ENCODE peak calls at places on chromosomes 1 and 21, in eight cellular contexts. N, V, J, X, T, R, I and P are unnamed samples.

GRCh38 chr21:38780879-38781278 is 24.9 kb upstream of the ETS2 start:
- DNase-seq in X (no peak), I (no peak), V (no peak), R (no peak), T (no peak), N (no peak), J (no peak), P (no peak)

GRCh38 chr1:179550753-179551682 is 24.7 kb downstream of the NPHS2 start:
- DNase-seq in V (no peak), N (no peak), R (peak; percentile 17), X (peak; percentile 83), I (no peak), T (no peak), J (no peak), P (no peak)

GRCh38 chr1:159889202-159889601 is 10.8 kb downstream of the CFAP45 start:
- DNase-seq in I (no peak), T (no peak), V (no peak), N (no peak), R (no peak), X (no peak), J (no peak), P (no peak)

GRCh38 chr1:39337067-39337466 is 132.6 kb downstream of the MACF1 start:
- DNase-seq in N (no peak), R (no peak), T (no peak), V (no peak), I (no peak), X (no peak), J (no peak), P (no peak)

GRCh38 chr21:42346441-42346840 is 4.4 kb downstream of the TFF2 start:
- DNase-seq in N (no peak), V (no peak), I (no peak), X (no peak), R (no peak), T (no peak), J (no peak), P (no peak)

GRCh38 chr1:117128323-117129079 is 7.0 kb upstream of the TRIM45 start:
- DNase-seq in R (no peak), V (peak; percentile 53), N (no peak), T (no peak), J (no peak), I (no peak), X (peak; percentile 71), P (peak; percentile 6)

GRCh38 chr1:211715976-211716375 is 40.6 kb upstream of the NEK2 start:
- DNase-seq in N (no peak), R (no peak), T (peak; percentile 65), J (no peak), I (no peak), V (no peak), X (no peak), P (no peak)

GRCh38 chr1:163170975-163171676 is 31.6 kb downstream of the RGS5 start:
- DNase-seq in T (no peak), R (peak; percentile 49), X (peak; percentile 80), N (no peak), V (peak; percentile 43), J (no peak), I (no peak), P (no peak)

GRCh38 chr1:157646144-157646543 is 48.3 kb upstream of the FCRL4 start:
- DNase-seq in T (no peak), J (no peak), I (no peak), N (no peak), X (no peak), V (no peak), R (no peak), P (no peak)

GRCh38 chr1:185474440-185475149 is 157.6 kb upstream of the IVNS1ABP start:
- DNase-seq in R (no peak), V (no peak), T (no peak), X (no peak), J (no peak), I (no peak), N (no peak), P (no peak)

GRCh38 chr1:184827600-184828368 is 73.1 kb upstream of the EDEM3 start:
- DNase-seq in N (no peak), X (peak; percentile 77), R (peak; percentile 75), V (no peak), I (no peak), J (no peak), T (no peak), P (no peak)

GRCh38 chr1:220808501-220809186 is 21.9 kb downstream of the MTARC1 start:
- DNase-seq in I (no peak), J (no peak), T (no peak), N (no peak), R (no peak), V (no peak), X (no peak), P (no peak)